ENCODE peak calls at places on chromosomes 7 and 10, in four cellular contexts. One of them, this sample, is unnamed.

GRCh38 chr7:71548746-71549145 is 416.8 kb downstream of the GALNT17 start:
- DNase-seq in ACHN: no peak
- DNase-seq in EL: no peak
- DNase-seq in heart left ventricle: no peak
- DNase-seq in this sample: no peak

GRCh38 chr10:132885451-132886210 is 56.7 kb downstream of the CFAP46 start:
- DNase-seq in EL: no peak
- DNase-seq in heart left ventricle: peak; percentile 52
- DNase-seq in ACHN: no peak
- DNase-seq in this sample: no peak

GRCh38 chr10:12492016-12492415 is 142.7 kb downstream of the CAMK1D start:
- DNase-seq in EL: no peak
- DNase-seq in heart left ventricle: no peak
- DNase-seq in ACHN: no peak
- DNase-seq in this sample: no peak

GRCh38 chr10:61390841-61391240 is 62.3 kb downstream of the TMEM26 start:
- DNase-seq in EL: no peak
- DNase-seq in ACHN: no peak
- DNase-seq in heart left ventricle: no peak
- DNase-seq in this sample: no peak

GRCh38 chr10:7432884-7433726 is 22.3 kb upstream of the SFMBT2 start:
- DNase-seq in heart left ventricle: no peak
- DNase-seq in EL: no peak
- DNase-seq in ACHN: no peak
- DNase-seq in this sample: peak; percentile 50

GRCh38 chr7:78083466-78084120 is 285.0 kb downstream of the PHTF2 start:
- DNase-seq in EL: peak; percentile 4
- DNase-seq in heart left ventricle: no peak
- DNase-seq in ACHN: no peak
- DNase-seq in this sample: no peak

GRCh38 chr7:131238260-131238940 is 89.3 kb upstream of the MKLN1 start:
- DNase-seq in EL: peak; percentile 85
- DNase-seq in ACHN: peak; percentile 80
- DNase-seq in heart left ventricle: no peak
- DNase-seq in this sample: peak; percentile 27

GRCh38 chr7:132965951-132966350 is 115.9 kb downstream of the CHCHD3 start:
- DNase-seq in ACHN: no peak
- DNase-seq in EL: peak; percentile 31
- DNase-seq in heart left ventricle: no peak
- DNase-seq in this sample: no peak

GRCh38 chr7:77855371-77856083 is 57.0 kb downstream of the PHTF2 start:
- DNase-seq in heart left ventricle: peak; percentile 76
- DNase-seq in ACHN: no peak
- DNase-seq in EL: no peak
- DNase-seq in this sample: no peak

GRCh38 chr7:24721378-24722030 is 35.8 kb downstream of the GSDME start:
- DNase-seq in heart left ventricle: no peak
- DNase-seq in ACHN: no peak
- DNase-seq in EL: no peak
- DNase-seq in this sample: peak; percentile 71

GRCh38 chr10:30553018-30553624 is 76.4 kb downstream of the LYZL2 start:
- DNase-seq in ACHN: no peak
- DNase-seq in heart left ventricle: no peak
- DNase-seq in EL: no peak
- DNase-seq in this sample: no peak

GRCh38 chr7:29146888-29147609 is 712 bp upstream of the CPVL start:
- DNase-seq in heart left ventricle: no peak
- DNase-seq in ACHN: no peak
- DNase-seq in EL: peak; percentile 13
- DNase-seq in this sample: peak; percentile 26

GRCh38 chr10:124356706-124357582 is 61.8 kb downstream of the OAT start:
- DNase-seq in ACHN: no peak
- DNase-seq in heart left ventricle: no peak
- DNase-seq in EL: no peak
- DNase-seq in this sample: no peak

GRCh38 chr10:125226823-125227222 is 66.5 kb upstream of the CTBP2 start:
- DNase-seq in ACHN: no peak
- DNase-seq in EL: no peak
- DNase-seq in heart left ventricle: no peak
- DNase-seq in this sample: no peak

This sample was measured in SK-MEL-5.